ENCODE peak calls at places on chromosomes 1 and 21, in six cellular contexts. X, S, D, Q, F and V are unnamed samples.

GRCh38 chr1:9473032-9473792 is 66.1 kb upstream of the SLC25A33 start:
- DNase-seq in D (peak), S (peak), F (peak), Q (peak), X (peak), V (peak)

GRCh38 chr1:2354511-2355407 is 36.6 kb downstream of the MORN1 start:
- DNase-seq in D (no peak), S (no peak), F (no peak), Q (no peak), X (no peak), V (no peak)

GRCh38 chr1:157993179-157994080 is at the start of gene KIRREL1:
- DNase-seq in F (peak), X (peak), D (peak), Q (no peak), S (peak), V (peak)

GRCh38 chr1:208127791-208128408 is 116.3 kb downstream of the PLXNA2 start:
- DNase-seq in Q (no peak), D (no peak), S (no peak), X (no peak), F (no peak), V (no peak)

GRCh38 chr1:208486677-208487076 is 242.5 kb upstream of the PLXNA2 start:
- DNase-seq in F (no peak), X (no peak), Q (no peak), D (no peak), S (no peak), V (no peak)

GRCh38 chr1:157580179-157580827 is 17.6 kb downstream of the FCRL4 start:
- DNase-seq in D (no peak), S (peak), F (peak), Q (no peak), X (no peak), V (peak)

GRCh38 chr1:111909010-111909409 is 80.5 kb downstream of the KCND3 start:
- DNase-seq in F (no peak), S (no peak), D (no peak), Q (no peak), X (no peak), V (no peak)

GRCh38 chr1:25024631-25025350 is 94.7 kb upstream of the RUNX3 start:
- DNase-seq in D (no peak), S (no peak), X (no peak), F (no peak), Q (no peak), V (no peak)

GRCh38 chr1:173137116-173137515 is 70.0 kb downstream of the TNFSF4 start:
- DNase-seq in S (no peak), X (no peak), Q (no peak), D (no peak), F (no peak), V (peak)

GRCh38 chr21:37828515-37828914 is 87.7 kb downstream of the KCNJ6 start:
- DNase-seq in Q (no peak), F (no peak), D (no peak), S (no peak), X (no peak), V (no peak)

GRCh38 chr1:242019018-242019417 is 20.1 kb upstream of the MAP1LC3C start:
- DNase-seq in F (no peak), Q (no peak), X (no peak), S (no peak), D (no peak), V (no peak)

GRCh38 chr1:41282679-41283317 is 40.7 kb upstream of the SCMH1 start:
- DNase-seq in X (peak), S (peak), Q (peak), F (peak), D (peak), V (no peak)

GRCh38 chr1:110240476-110241210 is 30.5 kb downstream of the KCNC4 start:
- DNase-seq in S (no peak), F (peak), Q (no peak), D (no peak), X (peak), V (no peak)

GRCh38 chr1:235351441-235351840 is 15.8 kb upstream of the TBCE start:
- DNase-seq in Q (no peak), D (no peak), S (no peak), X (no peak), F (no peak), V (no peak)

GRCh38 chr1:233485385-233485784 is 128.5 kb upstream of the KCNK1 start:
- DNase-seq in D (no peak), X (no peak), Q (no peak), F (no peak), S (no peak), V (no peak)
- H3K4me3 ChIP-seq in D (no peak), X (no peak), Q (no peak), F (no peak), S (no peak), V (no peak)

GRCh38 chr1:174877208-174877673 is 122.5 kb upstream of the CACYBP start:
- DNase-seq in Q (no peak), F (peak), X (peak), D (no peak), S (peak), V (no peak)
- H3K4me3 ChIP-seq in Q (peak), F (peak), X (no peak), D (no peak), S (no peak), V (no peak)

DNA sequence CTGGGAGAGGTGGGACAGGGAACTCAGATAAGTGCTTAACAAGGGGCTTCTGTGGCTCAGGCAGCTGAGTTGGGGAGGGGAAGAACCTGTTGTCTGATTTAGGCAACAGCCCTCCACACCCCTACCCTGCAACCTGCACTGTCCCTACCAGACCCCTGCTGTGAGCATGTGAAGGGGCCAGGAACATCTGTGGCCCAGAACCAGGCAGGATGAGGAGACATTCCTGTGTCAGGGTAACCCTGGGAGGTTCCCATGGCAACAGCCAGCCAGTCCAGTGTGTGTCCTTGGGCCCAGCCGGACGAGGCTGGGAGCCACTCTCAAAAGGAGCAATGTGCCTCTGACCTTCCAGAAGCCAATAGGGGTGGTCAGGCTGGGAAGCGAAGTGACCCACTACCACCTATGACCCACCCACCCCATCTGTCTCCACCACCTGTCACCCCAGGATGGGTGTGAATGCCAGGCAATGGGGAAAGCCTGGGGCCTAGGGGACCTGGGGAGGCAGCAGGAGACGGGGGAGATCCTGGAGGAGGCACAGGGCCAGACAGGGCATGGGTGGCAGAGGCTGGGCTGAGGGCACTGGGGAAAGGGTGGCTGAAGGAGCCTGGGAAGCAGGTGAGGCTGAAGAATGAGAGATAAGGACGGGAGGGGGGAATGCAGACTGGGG is 4.9 kb upstream of the PMVK start:
- DNase-seq in F (peak), Q (no peak), D (no peak), S (no peak), X (peak), V (no peak)
- H3K4me3 ChIP-seq in F (no peak), Q (no peak), D (no peak), S (no peak), X (no peak), V (no peak)

GRCh38 chr1:231053493-231054162 is 13.6 kb upstream of the FAM89A start:
- DNase-seq in Q (no peak), X (peak), S (peak), F (peak), D (peak), V (peak)
- H3K4me3 ChIP-seq in Q (peak), X (no peak), S (no peak), F (no peak), D (no peak), V (no peak)

GRCh38 chr1:7702365-7702764 is 68.7 kb upstream of the VAMP3 start:
- DNase-seq in X (no peak), Q (no peak), S (no peak), F (no peak), D (no peak), V (no peak)

GRCh38 chr1:7705048-7705907 is 65.8 kb upstream of the VAMP3 start:
- DNase-seq in X (peak), F (peak), Q (peak), S (no peak), D (peak), V (no peak)

GRCh38 chr1:7704214-7705047 is 66.7 kb upstream of the VAMP3 start:
- DNase-seq in X (peak), D (peak), Q (peak), F (peak), S (peak), V (peak)

GRCh38 chr1:7705908-7706216 is 65.2 kb upstream of the VAMP3 start:
- DNase-seq in Q (no peak), X (no peak), D (no peak), F (no peak), S (no peak), V (no peak)

DNA sequence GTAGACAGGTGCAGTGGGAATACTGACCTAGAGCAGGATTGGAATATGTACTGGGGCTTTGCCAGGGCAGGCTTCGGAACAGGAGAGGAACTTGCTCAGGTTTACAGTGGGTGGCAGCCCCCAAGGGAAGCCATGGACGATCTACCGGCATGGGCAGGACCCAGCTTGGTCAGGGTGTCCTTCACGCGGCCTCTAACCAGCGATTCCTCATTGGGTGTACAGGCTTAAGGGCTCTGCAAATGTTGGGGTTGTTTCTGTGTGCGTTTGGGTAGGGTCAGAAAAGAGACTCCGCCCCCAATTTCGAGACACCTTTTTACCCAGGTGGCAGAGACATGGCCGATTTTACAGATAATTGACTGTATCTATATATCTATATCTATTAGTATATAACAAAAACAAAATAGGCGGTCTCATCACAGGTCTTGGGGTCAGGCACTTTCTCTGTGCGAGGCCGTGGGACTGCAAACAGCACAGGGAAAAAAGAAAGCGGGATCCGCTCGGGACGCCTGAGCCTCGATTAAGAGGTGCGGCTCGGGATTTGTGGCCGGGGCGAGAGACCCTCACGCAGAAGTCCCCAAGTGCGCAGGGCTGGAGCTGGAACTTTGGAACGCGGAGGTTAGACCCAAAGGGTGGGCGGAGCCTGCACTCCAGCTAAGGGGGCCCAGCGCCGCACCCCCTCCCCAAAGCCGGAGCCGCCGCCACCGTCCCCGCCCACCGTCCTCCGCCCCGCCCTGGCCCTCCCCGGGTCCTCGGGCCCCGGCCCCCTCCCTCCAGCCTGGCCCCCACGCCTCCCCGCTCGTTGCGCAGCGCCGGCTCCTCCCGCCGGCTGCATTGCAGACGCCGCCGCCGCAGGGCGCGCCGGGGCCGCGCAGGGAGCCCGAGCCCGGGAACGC is 67.5 kb upstream of the VAMP3 start:
- DNase-seq in X (no peak), S (no peak), F (peak), Q (no peak), D (peak), V (no peak)
- H3K4me3 ChIP-seq in X (peak), S (no peak), F (no peak), Q (peak), D (peak), V (no peak)

GRCh38 chr1:22055463-22055862 is 3.0 kb downstream of the CDC42 start:
- DNase-seq in X (no peak), Q (no peak), D (no peak), S (no peak), F (no peak), V (no peak)

GRCh38 chr1:22053861-22054770 is 1.6 kb downstream of the CDC42 start:
- DNase-seq in F (no peak), X (no peak), D (no peak), S (no peak), Q (no peak), V (no peak)

GRCh38 chr1:22056043-22056442 is 3.5 kb downstream of the CDC42 start:
- DNase-seq in D (no peak), F (no peak), S (peak), Q (no peak), X (no peak), V (no peak)

GRCh38 chr1:22056921-22057320 is 4.4 kb downstream of the CDC42 start:
- DNase-seq in Q (no peak), F (no peak), X (no peak), S (no peak), D (no peak), V (no peak)

GRCh38 chr1:22057861-22058260 is 5.4 kb downstream of the CDC42 start:
- DNase-seq in D (no peak), S (no peak), Q (no peak), X (no peak), F (no peak), V (no peak)
- H3K4me3 ChIP-seq in D (no peak), S (no peak), Q (no peak), X (no peak), F (no peak), V (no peak)

DNA sequence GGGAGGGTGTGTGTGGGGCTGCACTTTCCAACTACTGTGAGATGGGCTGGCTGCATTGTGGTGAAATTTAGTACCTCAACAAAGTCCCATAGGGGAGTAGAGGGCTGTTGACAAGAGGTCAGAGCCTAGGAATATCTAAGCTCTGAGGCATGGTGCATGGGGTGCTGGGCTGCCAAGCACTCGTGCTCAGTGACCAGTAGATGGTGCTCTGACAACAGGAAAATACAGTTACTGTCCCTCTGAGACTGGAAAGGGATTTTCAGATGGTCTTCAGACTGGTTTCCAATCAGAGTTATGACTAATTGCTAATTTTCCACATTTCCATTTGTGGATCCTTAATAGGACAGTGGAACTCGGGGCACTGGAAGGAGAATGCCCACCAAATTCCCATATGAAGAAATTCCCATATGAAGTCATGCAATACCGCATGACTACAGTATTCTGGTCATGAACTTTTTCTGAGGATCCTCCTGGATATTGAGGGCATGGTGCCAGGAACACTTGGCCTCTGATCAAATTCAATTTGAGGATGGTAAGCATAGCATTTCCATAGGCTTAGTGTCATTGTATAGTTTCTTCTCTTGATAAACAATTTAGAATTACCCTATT is 4.1 kb upstream of the CACNA1E start:
- DNase-seq in S (peak), F (peak), Q (peak), X (no peak), D (peak), V (peak)
- H3K4me3 ChIP-seq in S (no peak), F (no peak), Q (no peak), X (no peak), D (no peak), V (no peak)

GRCh38 chr1:27007909-27008582 is 4.6 kb downstream of the TENT5B start:
- DNase-seq in D (no peak), Q (no peak), F (peak), X (no peak), S (no peak), V (no peak)
- H3K4me3 ChIP-seq in D (no peak), Q (no peak), F (no peak), X (no peak), S (no peak), V (no peak)

GRCh38 chr1:90989990-90990389 is 31.8 kb downstream of the ZNF644 start:
- DNase-seq in F (no peak), X (no peak), Q (no peak), S (no peak), D (no peak), V (no peak)
- H3K4me3 ChIP-seq in F (no peak), X (no peak), Q (no peak), S (no peak), D (no peak), V (no peak)